ENCODE peak calls at places on chromosomes 12 and 14, in nine cellular contexts. G, T, I, V, Z, F, B, N and U are unnamed samples.

GRCh38 chr12:64387201-64387816 is 3.2 kb downstream of the C12orf56 start:
- DNase-seq in G (no peak), T (no peak), I (no peak), V (no peak), Z (no peak), F (no peak), B (no peak), N (no peak), U (no peak)

GRCh38 chr14:36315159-36315853 is 5.1 kb downstream of the MBIP start:
- DNase-seq in G (no peak), T (peak), I (no peak), V (no peak), Z (no peak), F (no peak), B (no peak), N (no peak), U (no peak)

GRCh38 chr14:62763951-62764350 is 281.3 kb downstream of the KCNH5 start:
- DNase-seq in G (no peak), T (no peak), I (no peak), V (no peak), Z (no peak), F (no peak), B (no peak), N (no peak), U (no peak)

GRCh38 chr12:58069268-58069967 is 128.1 kb downstream of the ATP23 start:
- DNase-seq in G (no peak), T (no peak), I (no peak), V (peak), Z (no peak), F (no peak), B (no peak), N (no peak), U (peak)

GRCh38 chr12:114319422-114319821 is 86.5 kb downstream of the TBX5 start:
- DNase-seq in G (no peak), T (no peak), I (peak), V (no peak), Z (no peak), F (no peak), B (peak), N (no peak), U (no peak)

GRCh38 chr14:76904100-76904739 is 78.0 kb downstream of the LRRC74A start:
- DNase-seq in G (no peak), T (no peak), I (peak), V (no peak), Z (no peak), F (peak), B (no peak), N (peak), U (peak)

GRCh38 chr14:92626041-92626440 is 112.5 kb downstream of the RIN3 start:
- DNase-seq in G (no peak), T (no peak), I (no peak), V (no peak), Z (no peak), F (no peak), B (no peak), N (no peak), U (no peak)

GRCh38 chr12:115956674-115957073 is 320.8 kb downstream of the MED13L start:
- DNase-seq in G (no peak), T (no peak), I (no peak), V (no peak), Z (no peak), F (no peak), B (no peak), N (no peak), U (no peak)

GRCh38 chr14:101554991-101555668 is 6.2 kb upstream of the DIO3 start:
- DNase-seq in G (peak), T (no peak), I (no peak), V (no peak), Z (no peak), F (no peak), B (no peak), N (no peak), U (peak)

GRCh38 chr12:131561891-131562684 is 148.8 kb upstream of the SFSWAP start:
- DNase-seq in G (no peak), T (no peak), I (no peak), V (no peak), Z (no peak), F (no peak), B (no peak), N (no peak), U (no peak)

GRCh38 chr14:45790293-45790692 is 537.3 kb upstream of the MIS18BP1 start:
- DNase-seq in G (no peak), T (no peak), I (no peak), V (no peak), Z (no peak), F (no peak), B (no peak), N (no peak), U (no peak)

GRCh38 chr12:55385911-55386310 is 14.4 kb upstream of the OR6C65 start:
- DNase-seq in G (no peak), T (no peak), I (no peak), V (no peak), Z (no peak), F (no peak), B (no peak), N (no peak), U (no peak)

GRCh38 chr12:130872179-130873096 is 572 bp downstream of the RAN start:
- DNase-seq in G (no peak), T (peak), I (peak), V (no peak), Z (peak), F (peak), B (no peak), N (no peak), U (peak)

GRCh38 chr12:128942960-128943477 is 89.7 kb downstream of the GLT1D1 start:
- DNase-seq in G (no peak), T (no peak), I (no peak), V (no peak), Z (no peak), F (no peak), B (no peak), N (no peak), U (no peak)

GRCh38 chr12:79935624-79936040 is 735 bp upstream of the PPP1R12A start:
- DNase-seq in G (no peak), T (peak), I (no peak), V (no peak), Z (no peak), F (no peak), B (no peak), N (no peak), U (no peak)

GRCh38 chr14:71523630-71524320 is 408.5 kb upstream of the RGS6 start:
- DNase-seq in G (no peak), T (no peak), I (no peak), V (no peak), Z (no peak), F (no peak), B (no peak), N (no peak), U (no peak)

GRCh38 chr12:51905507-51906438 is 1.5 kb upstream of the ACVRL1 start:
- DNase-seq in G (no peak), T (peak), I (peak), V (no peak), Z (no peak), F (no peak), B (no peak), N (peak), U (peak)

GRCh38 chr14:92651106-92651792 is 97.2 kb downstream of the LGMN start:
- DNase-seq in G (no peak), T (no peak), I (peak), V (no peak), Z (peak), F (no peak), B (no peak), N (no peak), U (peak)

GRCh38 chr12:30999723-31000122 is 73.2 kb downstream of the TSPAN11 start:
- DNase-seq in G (no peak), T (no peak), I (no peak), V (no peak), Z (no peak), F (no peak), B (no peak), N (no peak), U (no peak)

GRCh38 chr12:108468149-108468968 is 46.7 kb upstream of the FICD start:
- DNase-seq in G (no peak), T (peak), I (no peak), V (no peak), Z (no peak), F (no peak), B (no peak), N (no peak), U (no peak)

DNA sequence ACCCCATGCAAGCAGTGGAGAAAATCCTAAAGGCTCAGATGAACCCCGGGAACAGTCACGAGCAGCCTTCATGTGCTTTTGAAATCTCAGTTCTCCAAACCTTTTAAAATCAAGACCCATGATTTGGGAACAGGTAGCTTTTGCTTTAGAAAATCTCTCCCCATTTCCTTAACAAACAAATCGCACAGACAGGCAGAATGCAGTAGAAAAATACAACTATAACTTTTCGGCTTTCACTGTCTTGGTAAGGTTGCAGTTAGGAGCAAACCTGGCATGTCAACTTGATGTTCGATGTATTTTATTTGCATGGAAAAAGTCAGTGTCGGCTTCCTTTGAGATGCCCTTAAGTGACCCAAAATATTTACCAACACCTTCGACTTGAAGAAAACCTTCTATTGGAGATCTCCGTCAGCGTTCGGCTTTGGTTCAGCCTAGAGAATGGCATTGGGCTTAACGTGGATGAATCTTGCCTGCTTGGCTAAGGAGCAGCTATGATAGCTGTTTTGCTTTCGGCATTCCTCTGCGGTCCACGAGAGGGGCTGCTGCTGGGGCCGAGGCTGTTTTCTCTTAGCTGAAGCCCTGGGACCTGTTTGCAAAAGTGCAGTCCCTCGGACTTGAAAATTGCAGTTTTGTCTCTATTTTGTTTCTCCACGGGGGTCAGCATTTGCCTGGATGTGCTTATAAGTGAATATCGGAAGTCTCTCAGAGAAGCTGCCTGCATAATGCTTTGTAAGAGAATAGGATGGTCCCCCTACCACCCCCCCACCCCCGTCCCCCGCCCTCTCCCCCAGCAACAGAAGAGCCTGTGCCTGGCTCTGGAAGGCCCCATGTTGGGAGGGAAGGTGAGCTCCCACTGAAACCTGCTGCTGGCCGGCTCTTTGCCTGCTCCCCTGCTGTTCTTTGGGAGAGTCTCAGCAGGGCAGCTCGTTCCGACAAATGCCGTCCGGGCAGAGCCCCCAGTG is 122.8 kb downstream of the AACS start:
- DNase-seq in G (no peak), T (no peak), I (no peak), V (no peak), Z (no peak), F (no peak), B (no peak), N (no peak), U (no peak)
- H3K27ac ChIP-seq in G (no peak), T (no peak), I (no peak), V (no peak), Z (no peak), F (no peak), B (no peak), N (no peak), U (no peak)

DNA sequence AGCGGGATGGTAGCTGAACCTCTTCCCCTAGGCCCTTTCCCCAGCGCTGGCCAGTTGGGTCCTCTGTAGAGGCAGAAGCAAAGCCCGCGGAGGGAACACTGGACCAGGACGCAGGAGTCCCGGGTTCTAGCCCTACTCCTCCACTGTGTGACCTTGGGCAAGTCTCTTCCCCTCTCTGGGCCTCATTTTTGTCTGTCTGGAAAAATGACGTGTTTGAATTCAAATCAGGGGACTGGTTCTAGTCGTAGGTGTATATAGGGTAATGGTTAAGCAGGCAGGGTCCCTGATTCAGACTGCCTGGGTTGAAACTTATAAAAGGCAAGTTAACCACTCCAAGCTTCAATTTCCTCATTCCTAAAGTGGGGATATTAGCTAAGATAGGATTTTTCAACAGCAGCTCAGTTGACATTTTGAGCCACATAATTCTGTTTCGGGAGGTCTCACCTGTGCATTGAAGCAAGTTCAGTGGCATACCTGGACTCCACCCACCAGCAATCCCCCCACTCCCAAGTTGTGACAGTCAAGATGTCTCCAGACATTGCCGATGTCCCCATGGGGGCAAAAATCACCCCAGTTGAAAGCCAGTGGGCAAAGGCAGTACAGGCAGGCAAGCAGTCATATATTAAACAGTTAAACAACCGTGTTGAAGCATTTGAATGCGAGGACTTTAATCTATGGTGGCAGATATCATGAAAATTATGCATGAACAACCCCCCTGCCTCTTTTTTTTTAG is 899 bp downstream of the TPCN1 start:
- DNase-seq in G (no peak), T (peak), I (no peak), V (no peak), Z (no peak), F (no peak), B (no peak), N (no peak), U (no peak)
- H3K27ac ChIP-seq in G (peak), T (peak), I (peak), V (peak), Z (peak), F (peak), B (peak), N (peak), U (peak)

DNA sequence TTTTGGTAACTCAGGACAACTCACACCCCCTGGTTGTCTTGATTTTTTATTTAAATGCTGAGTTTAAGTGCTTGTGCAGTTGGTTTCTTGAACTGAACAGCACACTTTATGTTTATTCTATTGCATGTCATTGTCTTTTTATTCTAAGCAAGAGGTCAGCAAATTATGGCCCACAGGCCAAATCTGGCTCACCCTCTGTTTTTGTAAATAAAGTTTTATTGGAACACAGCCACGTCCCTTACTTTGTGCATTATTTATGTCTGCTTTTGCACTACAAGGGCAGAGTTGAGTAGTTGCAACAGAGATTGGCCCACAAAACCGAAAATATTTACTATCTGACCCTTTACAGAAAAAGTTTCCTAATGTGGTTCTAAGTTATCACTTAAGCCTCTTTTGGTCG is 52.3 kb downstream of the SUDS3 start:
- DNase-seq in G (no peak), T (no peak), I (no peak), V (no peak), Z (no peak), F (no peak), B (no peak), N (no peak), U (no peak)
- H3K27ac ChIP-seq in G (no peak), T (no peak), I (no peak), V (no peak), Z (no peak), F (no peak), B (no peak), N (no peak), U (no peak)

GRCh38 chr12:75863475-75863874 is 168.1 kb downstream of the PHLDA1 start:
- DNase-seq in G (no peak), T (no peak), I (no peak), V (no peak), Z (no peak), F (peak), B (no peak), N (no peak), U (no peak)
- H3K27ac ChIP-seq in G (no peak), T (no peak), I (no peak), V (peak), Z (no peak), F (peak), B (no peak), N (no peak), U (no peak)

DNA sequence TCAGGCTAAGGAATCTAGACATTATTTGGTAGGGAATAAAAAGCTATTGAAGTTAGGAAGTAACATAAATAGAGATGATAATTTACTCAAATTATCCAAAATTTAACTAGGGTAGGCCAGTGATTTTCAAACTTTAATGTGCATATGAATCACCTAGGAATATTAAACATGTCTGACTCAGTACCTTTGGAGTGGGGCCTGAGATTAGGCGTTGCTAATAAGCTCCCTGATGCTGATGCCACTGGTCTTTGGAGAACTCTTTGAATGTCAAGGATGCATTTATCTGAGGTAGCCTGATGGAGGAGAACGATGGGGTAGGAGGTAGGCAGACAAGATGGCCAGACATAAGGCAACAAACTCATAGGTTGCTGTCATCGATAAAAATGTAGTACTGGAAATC is 33.2 kb downstream of the EFCAB11 start:
- DNase-seq in G (no peak), T (no peak), I (no peak), V (no peak), Z (no peak), F (no peak), B (no peak), N (no peak), U (no peak)
- H3K27ac ChIP-seq in G (no peak), T (no peak), I (no peak), V (no peak), Z (no peak), F (peak), B (no peak), N (no peak), U (no peak)

GRCh38 chr14:50476134-50476533 is 56.2 kb downstream of the MAP4K5 start:
- DNase-seq in G (no peak), T (no peak), I (no peak), V (no peak), Z (no peak), F (no peak), B (no peak), N (no peak), U (no peak)

GRCh38 chr14:50475460-50475859 is 56.9 kb downstream of the MAP4K5 start:
- DNase-seq in G (no peak), T (no peak), I (no peak), V (no peak), Z (no peak), F (peak), B (no peak), N (no peak), U (no peak)

GRCh38 chr14:50477760-50478159 is 54.6 kb downstream of the MAP4K5 start:
- DNase-seq in G (no peak), T (no peak), I (no peak), V (no peak), Z (no peak), F (no peak), B (no peak), N (no peak), U (no peak)

DNA sequence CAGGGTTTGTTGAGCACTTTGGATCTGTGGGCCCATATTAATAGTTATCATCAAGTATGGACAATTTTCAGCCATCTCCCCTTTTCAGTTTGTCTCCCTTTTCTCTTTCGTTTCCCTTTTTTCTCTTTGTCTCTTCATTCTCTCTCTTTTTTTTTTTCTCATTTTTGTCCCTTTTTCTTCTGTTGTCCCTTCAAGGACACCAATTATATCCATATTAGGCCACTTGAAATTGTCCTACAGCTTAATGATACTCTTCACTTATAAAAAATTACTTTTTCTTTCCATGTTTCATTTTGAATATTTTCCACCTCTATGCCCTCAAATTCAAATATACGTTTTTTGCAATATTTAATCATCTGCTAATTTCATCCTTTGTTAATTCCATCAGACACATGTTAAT is 53.3 kb downstream of the MAP4K5 start:
- DNase-seq in G (no peak), T (no peak), I (no peak), V (no peak), Z (no peak), F (no peak), B (no peak), N (no peak), U (no peak)
- H3K27ac ChIP-seq in G (no peak), T (no peak), I (no peak), V (no peak), Z (no peak), F (no peak), B (no peak), N (no peak), U (no peak)

GRCh38 chr14:59305231-59305630 is 116.8 kb downstream of the DAAM1 start:
- DNase-seq in G (no peak), T (no peak), I (no peak), V (no peak), Z (no peak), F (peak), B (no peak), N (no peak), U (no peak)
- H3K27ac ChIP-seq in G (no peak), T (no peak), I (no peak), V (no peak), Z (no peak), F (peak), B (peak), N (no peak), U (no peak)

GRCh38 chr12:66170606-66171005 is 810 bp upstream of the TMBIM4 start:
- DNase-seq in G (no peak), T (no peak), I (no peak), V (no peak), Z (no peak), F (no peak), B (no peak), N (no peak), U (no peak)
- H3K27ac ChIP-seq in G (peak), T (no peak), I (peak), V (no peak), Z (peak), F (peak), B (peak), N (no peak), U (no peak)